ENCODE peak calls at places on chromosomes 2 and 18, in four cellular contexts. One of them, this sample, is unnamed.

GRCh38 chr2:70962885-70963878 is 15.2 kb upstream of the ANKRD53 start:
- DNase-seq in GM12878: no peak
- DNase-seq in HepG2: no peak
- DNase-seq in H1: no peak
- DNase-seq in this sample: no peak

GRCh38 chr2:120175000-120175581 is 48.1 kb downstream of the TMEM185B start:
- DNase-seq in H1: no peak
- DNase-seq in HepG2: peak
- DNase-seq in GM12878: no peak
- DNase-seq in this sample: peak

GRCh38 chr2:198961555-198961954 is 496.2 kb downstream of the SATB2 start:
- DNase-seq in H1: no peak
- DNase-seq in GM12878: no peak
- DNase-seq in HepG2: no peak
- DNase-seq in this sample: no peak

GRCh38 chr2:231277962-231278361 is 79.5 kb downstream of the ARMC9 start:
- DNase-seq in GM12878: no peak
- DNase-seq in H1: no peak
- DNase-seq in HepG2: no peak
- DNase-seq in this sample: no peak

GRCh38 chr2:240288087-240288521 is 147.4 kb upstream of the GPC1 start:
- DNase-seq in H1: no peak
- DNase-seq in HepG2: no peak
- DNase-seq in GM12878: no peak
- DNase-seq in this sample: no peak

GRCh38 chr2:224973112-224974016 is 68.9 kb downstream of the DOCK10 start:
- DNase-seq in H1: no peak
- DNase-seq in GM12878: no peak
- DNase-seq in HepG2: no peak
- DNase-seq in this sample: no peak

GRCh38 chr2:182220318-182220717 is 206.5 kb downstream of the PDE1A start:
- DNase-seq in GM12878: no peak
- DNase-seq in H1: no peak
- DNase-seq in HepG2: no peak
- DNase-seq in this sample: no peak

GRCh38 chr2:150472122-150472899 is 15.2 kb downstream of the RND3 start:
- DNase-seq in HepG2: no peak
- DNase-seq in GM12878: no peak
- DNase-seq in H1: no peak
- DNase-seq in this sample: no peak

GRCh38 chr2:174383796-174384195 is 11.7 kb upstream of the SCRN3 start:
- DNase-seq in GM12878: no peak
- DNase-seq in HepG2: no peak
- DNase-seq in H1: no peak
- DNase-seq in this sample: no peak

DNA sequence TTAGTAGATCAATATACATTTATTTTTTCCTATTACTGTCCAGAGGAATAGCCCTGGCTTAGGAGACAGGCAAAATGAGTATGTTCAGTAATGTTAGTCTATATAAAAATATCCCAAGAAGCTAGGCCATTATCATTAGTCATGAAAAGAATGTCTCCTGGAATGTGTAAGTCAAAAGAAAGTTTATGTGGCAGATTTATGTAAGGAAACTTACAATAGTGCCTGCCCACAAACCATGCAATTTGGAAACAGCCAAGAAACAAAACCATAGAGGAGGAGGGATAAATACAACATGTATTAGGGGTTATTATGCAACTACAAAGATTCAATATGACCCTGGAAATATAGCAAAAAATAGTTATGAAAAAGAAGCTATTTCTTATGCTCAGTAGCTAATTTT is 96.3 kb downstream of the NOL4 start:
- DNase-seq in HepG2: no peak
- DNase-seq in GM12878: no peak
- DNase-seq in H1: no peak
- DNase-seq in this sample: no peak
- TF ChIP-seq ZNF274 in HepG2: no peak
- TF ChIP-seq ZNF274 in GM12878: no peak
- TF ChIP-seq ZNF274 in H1: no peak
- TF ChIP-seq ZNF274 in this sample: no peak

GRCh38 chr2:41993086-41993812 is 54.6 kb upstream of the PKDCC start:
- DNase-seq in GM12878: no peak
- DNase-seq in HepG2: no peak
- DNase-seq in H1: no peak
- DNase-seq in this sample: no peak

GRCh38 chr2:41992700-41993070 is 55.1 kb upstream of the PKDCC start:
- DNase-seq in GM12878: no peak
- DNase-seq in HepG2: no peak
- DNase-seq in H1: no peak
- DNase-seq in this sample: no peak

GRCh38 chr2:41992056-41992699 is 55.6 kb upstream of the PKDCC start:
- DNase-seq in H1: no peak
- DNase-seq in GM12878: no peak
- DNase-seq in HepG2: no peak
- DNase-seq in this sample: no peak

GRCh38 chr2:41990688-41991087 is 57.1 kb upstream of the PKDCC start:
- DNase-seq in HepG2: no peak
- DNase-seq in GM12878: no peak
- DNase-seq in H1: no peak
- DNase-seq in this sample: no peak

DNA sequence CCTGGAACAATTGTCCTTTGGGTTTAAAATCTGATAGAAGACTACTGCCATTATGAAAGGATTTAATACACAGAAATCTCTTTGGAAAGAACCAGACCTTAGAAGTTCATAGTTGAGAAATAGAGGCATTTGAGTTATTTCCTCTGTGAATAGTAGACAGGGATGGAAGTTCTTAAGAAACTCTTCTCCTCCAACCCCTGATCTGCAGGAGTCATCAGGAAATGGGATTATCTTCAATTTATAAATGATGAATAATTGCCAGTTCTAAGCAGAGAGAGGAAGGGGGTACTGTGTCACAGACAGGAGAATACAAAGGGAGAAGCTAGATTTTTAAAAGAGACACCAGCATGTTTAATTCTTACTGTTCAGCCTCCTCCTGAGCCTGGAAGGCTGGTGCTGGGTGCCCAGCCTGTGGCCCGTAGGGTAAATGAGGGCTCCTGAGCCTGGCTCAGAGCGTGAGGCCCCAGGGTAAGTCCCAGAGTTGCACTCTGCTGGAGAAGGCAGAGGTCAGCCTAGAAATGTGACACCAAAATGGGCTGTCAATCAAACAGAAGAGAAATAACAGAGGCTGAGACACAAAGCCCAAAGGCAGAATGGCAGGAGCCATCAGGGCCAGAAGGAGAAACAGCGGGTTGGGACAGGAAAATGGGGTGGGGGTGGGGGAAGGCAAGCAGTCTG is 58.2 kb upstream of the PKDCC start:
- DNase-seq in H1: no peak
- DNase-seq in GM12878: no peak
- DNase-seq in HepG2: no peak
- DNase-seq in this sample: no peak
- TF ChIP-seq SUZ12 in H1: no peak
- TF ChIP-seq SUZ12 in GM12878: no peak
- TF ChIP-seq SUZ12 in HepG2: no peak
- TF ChIP-seq SUZ12 in this sample: no peak

DNA sequence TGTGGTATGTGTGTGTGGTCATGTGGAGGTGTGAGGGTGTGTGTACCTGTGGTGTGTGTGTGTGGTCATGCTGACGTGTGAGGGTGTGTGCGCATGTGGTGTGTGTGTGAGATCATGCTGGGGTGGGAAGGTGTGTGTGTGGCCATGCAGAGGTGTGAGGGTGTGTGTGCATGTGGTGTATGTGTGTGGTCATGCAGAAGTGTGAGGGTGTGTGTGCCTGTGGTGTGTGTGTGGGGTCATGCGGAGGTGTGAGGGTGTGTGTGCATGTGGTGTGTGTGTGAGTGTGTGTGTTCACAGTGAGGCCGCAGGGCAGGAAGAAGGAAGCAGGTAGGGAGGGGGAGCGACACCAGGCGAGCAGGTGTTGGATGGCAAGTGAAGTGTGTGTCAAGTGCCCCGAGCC is 259.0 kb downstream of the LOXHD1 start:
- DNase-seq in HepG2: no peak
- DNase-seq in H1: no peak
- DNase-seq in GM12878: no peak
- DNase-seq in this sample: no peak
- TF ChIP-seq ZNF274 in HepG2: no peak
- TF ChIP-seq ZNF274 in H1: no peak
- TF ChIP-seq ZNF274 in GM12878: no peak
- TF ChIP-seq ZNF274 in this sample: no peak

GRCh38 chr2:40666438-40666837 is 214.5 kb upstream of the SLC8A1 start:
- DNase-seq in GM12878: no peak
- DNase-seq in H1: no peak
- DNase-seq in HepG2: no peak
- DNase-seq in this sample: no peak
- TF ChIP-seq SUZ12 in GM12878: no peak
- TF ChIP-seq SUZ12 in H1: no peak
- TF ChIP-seq SUZ12 in HepG2: no peak
- TF ChIP-seq SUZ12 in this sample: no peak

GRCh38 chr2:10234013-10234306 is 68.7 kb upstream of the HPCAL1 start:
- DNase-seq in H1: no peak
- DNase-seq in GM12878: no peak
- DNase-seq in HepG2: no peak
- DNase-seq in this sample: no peak
- TF ChIP-seq ZNF274 in H1: no peak
- TF ChIP-seq ZNF274 in GM12878: no peak
- TF ChIP-seq ZNF274 in HepG2: no peak
- TF ChIP-seq ZNF274 in this sample: no peak

GRCh38 chr2:102453497-102453896 is 19.5 kb upstream of the SLC9A4 start:
- DNase-seq in H1: no peak
- DNase-seq in GM12878: no peak
- DNase-seq in HepG2: no peak
- DNase-seq in this sample: no peak

GRCh38 chr2:102451968-102452367 is 21.1 kb upstream of the SLC9A4 start:
- DNase-seq in GM12878: no peak
- DNase-seq in HepG2: no peak
- DNase-seq in H1: no peak
- DNase-seq in this sample: no peak

GRCh38 chr2:102446936-102447335 is 24.0 kb downstream of the IL18RAP start:
- DNase-seq in H1: no peak
- DNase-seq in GM12878: no peak
- DNase-seq in HepG2: no peak
- DNase-seq in this sample: no peak

GRCh38 chr2:102444233-102444632 is 21.3 kb downstream of the IL18RAP start:
- DNase-seq in GM12878: no peak
- DNase-seq in H1: no peak
- DNase-seq in HepG2: no peak
- DNase-seq in this sample: no peak

GRCh38 chr2:102449370-102449974 is 23.6 kb upstream of the SLC9A4 start:
- DNase-seq in HepG2: peak
- DNase-seq in GM12878: no peak
- DNase-seq in H1: no peak
- DNase-seq in this sample: peak
- TF ChIP-seq SUZ12 in HepG2: no peak
- TF ChIP-seq SUZ12 in GM12878: no peak
- TF ChIP-seq SUZ12 in H1: no peak
- TF ChIP-seq SUZ12 in this sample: no peak

GRCh38 chr2:234679766-234680687 is 183.1 kb upstream of the ARL4C start:
- DNase-seq in H1: no peak
- DNase-seq in HepG2: peak
- DNase-seq in GM12878: no peak
- DNase-seq in this sample: no peak

GRCh38 chr2:234680688-234681050 is 183.8 kb upstream of the ARL4C start:
- DNase-seq in GM12878: no peak
- DNase-seq in HepG2: no peak
- DNase-seq in H1: no peak
- DNase-seq in this sample: no peak

GRCh38 chr2:234679151-234679765 is 182.4 kb upstream of the ARL4C start:
- DNase-seq in GM12878: no peak
- DNase-seq in HepG2: no peak
- DNase-seq in H1: no peak
- DNase-seq in this sample: no peak

GRCh38 chr2:234682492-234683228 is 185.8 kb upstream of the ARL4C start:
- DNase-seq in GM12878: no peak
- DNase-seq in H1: no peak
- DNase-seq in HepG2: peak
- DNase-seq in this sample: no peak

GRCh38 chr2:234681206-234681605 is 184.3 kb upstream of the ARL4C start:
- DNase-seq in H1: no peak
- DNase-seq in GM12878: no peak
- DNase-seq in HepG2: no peak
- DNase-seq in this sample: no peak
- TF ChIP-seq ZNF274 in H1: no peak
- TF ChIP-seq ZNF274 in GM12878: no peak
- TF ChIP-seq ZNF274 in HepG2: no peak
- TF ChIP-seq ZNF274 in this sample: no peak